ENCODE peak calls at places on chromosomes 6 and 20, in six cellular contexts. T is HTR-8/SVneo; R is nucleus accumbens; U is WTC11; X is stimulated activated effector memory CD8-positive, alpha-beta T cell treated with anti-CD3 and anti-CD28 coated beads, Interleukin-12 subunit alpha, Interleukin-12 subunit beta, amount 100 ng/mL, for 72 hours; C is posterior vena cava. K is an unnamed sample.

GRCh38 chr20:19885981-19886665 is 128.1 kb downstream of the RIN2 start:
- DNase-seq in T (no peak), R (peak), U (peak), X (no peak), C (no peak), K (peak)

GRCh38 chr6:3229566-3230274 is 2.3 kb upstream of the TUBB2B start:
- DNase-seq in T (no peak), R (peak), U (peak), X (no peak), C (no peak), K (no peak)

GRCh38 chr6:43297644-43298564 is at the start of gene SLC22A7:
- DNase-seq in T (no peak), R (peak), U (no peak), X (no peak), C (peak), K (no peak)

GRCh38 chr20:7980332-7981046 is 39.1 kb downstream of the TMX4 start:
- DNase-seq in T (peak), R (peak), U (peak), X (no peak), C (no peak), K (peak)

GRCh38 chr6:131172237-131172636 is 37.0 kb downstream of the AKAP7 start:
- DNase-seq in T (no peak), R (no peak), U (no peak), X (no peak), C (no peak), K (no peak)

GRCh38 chr6:134419717-134420116 is 101.8 kb upstream of the SGK1 start:
- DNase-seq in T (no peak), R (no peak), U (no peak), X (no peak), C (no peak), K (no peak)

GRCh38 chr20:53522026-53522425 is 71.6 kb downstream of the ZNF217 start:
- DNase-seq in T (no peak), R (no peak), U (no peak), X (no peak), C (no peak), K (no peak)

GRCh38 chr20:38919683-38920082 is 6.5 kb upstream of the FAM83D start:
- DNase-seq in T (no peak), R (peak), U (no peak), X (no peak), C (peak), K (no peak)

GRCh38 chr6:81401970-81402690 is 350.4 kb downstream of the TENT5A start:
- DNase-seq in T (no peak), R (no peak), U (no peak), X (no peak), C (no peak), K (no peak)

GRCh38 chr6:140779341-140779740 is 1353.4 kb upstream of the GJE1 start:
- DNase-seq in T (no peak), R (no peak), U (no peak), X (no peak), C (no peak), K (no peak)

GRCh38 chr6:136846046-136846445 is 23.7 kb downstream of the PEX7 start:
- DNase-seq in T (peak), R (peak), U (peak), X (peak), C (no peak), K (peak)

GRCh38 chr6:71383891-71384489 is 95.4 kb downstream of the OGFRL1 start:
- DNase-seq in T (peak), R (no peak), U (no peak), X (no peak), C (no peak), K (peak)

GRCh38 chr20:3046677-3047462 is 1.0 kb downstream of the MRPS26 start:
- DNase-seq in T (no peak), R (peak), U (no peak), X (no peak), C (no peak), K (no peak)

GRCh38 chr6:52227495-52227894 is 16.8 kb downstream of the IL17F start:
- DNase-seq in T (no peak), R (no peak), U (no peak), X (peak), C (no peak), K (no peak)

GRCh38 chr6:27188885-27189418 is 58.5 kb upstream of the PRSS16 start:
- DNase-seq in T (peak), R (peak), U (peak), X (peak), C (no peak), K (peak)

GRCh38 chr6:36349240-36349639 is 12.6 kb upstream of the BNIP5 start:
- DNase-seq in T (no peak), R (peak), U (no peak), X (no peak), C (peak), K (peak)